ENCODE peak calls at places on chromosomes 3 and 15, in seven cellular contexts. One of them, this sample, is unnamed.

GRCh38 chr3:42670670-42671069 is 14.7 kb upstream of the KLHL40 start:
- DNase-seq in Calu3: no peak
- DNase-seq in stimulated activated CD8-positive, alpha-beta memory T cell treated with anti-CD3 and anti-CD28 coated beads, Interleukin-4, amount 100 ng/mL, for 4 hours: no peak
- DNase-seq in left colon: no peak
- DNase-seq in stimulated activated CD4-positive, alpha-beta T cell treated with anti-CD3 and anti-CD28 coated beads, Interleukin-15, amount 100 ng/mL, for 48 hours: no peak
- DNase-seq in GM04503: no peak
- DNase-seq in GM23248: peak
- DNase-seq in this sample: no peak

GRCh38 chr15:40511093-40511471 is 40.3 kb downstream of the CHST14 start:
- DNase-seq in Calu3: no peak
- DNase-seq in stimulated activated CD8-positive, alpha-beta memory T cell treated with anti-CD3 and anti-CD28 coated beads, Interleukin-4, amount 100 ng/mL, for 4 hours: no peak
- DNase-seq in left colon: peak
- DNase-seq in stimulated activated CD4-positive, alpha-beta T cell treated with anti-CD3 and anti-CD28 coated beads, Interleukin-15, amount 100 ng/mL, for 48 hours: no peak
- DNase-seq in GM04503: no peak
- DNase-seq in GM23248: no peak
- DNase-seq in this sample: no peak

GRCh38 chr3:32176989-32177701 is 61.3 kb upstream of the CMTM8 start:
- DNase-seq in Calu3: peak
- DNase-seq in stimulated activated CD8-positive, alpha-beta memory T cell treated with anti-CD3 and anti-CD28 coated beads, Interleukin-4, amount 100 ng/mL, for 4 hours: no peak
- DNase-seq in left colon: peak
- DNase-seq in stimulated activated CD4-positive, alpha-beta T cell treated with anti-CD3 and anti-CD28 coated beads, Interleukin-15, amount 100 ng/mL, for 48 hours: peak
- DNase-seq in GM04503: no peak
- DNase-seq in GM23248: peak
- DNase-seq in this sample: peak

GRCh38 chr3:145864336-145864735 is 296.6 kb downstream of the PLOD2 start:
- DNase-seq in Calu3: no peak
- DNase-seq in stimulated activated CD8-positive, alpha-beta memory T cell treated with anti-CD3 and anti-CD28 coated beads, Interleukin-4, amount 100 ng/mL, for 4 hours: no peak
- DNase-seq in left colon: no peak
- DNase-seq in stimulated activated CD4-positive, alpha-beta T cell treated with anti-CD3 and anti-CD28 coated beads, Interleukin-15, amount 100 ng/mL, for 48 hours: no peak
- DNase-seq in GM04503: no peak
- DNase-seq in GM23248: no peak
- DNase-seq in this sample: no peak

GRCh38 chr3:127742580-127742979 is 69.8 kb downstream of the ABTB1 start:
- DNase-seq in Calu3: no peak
- DNase-seq in stimulated activated CD8-positive, alpha-beta memory T cell treated with anti-CD3 and anti-CD28 coated beads, Interleukin-4, amount 100 ng/mL, for 4 hours: no peak
- DNase-seq in left colon: no peak
- DNase-seq in stimulated activated CD4-positive, alpha-beta T cell treated with anti-CD3 and anti-CD28 coated beads, Interleukin-15, amount 100 ng/mL, for 48 hours: no peak
- DNase-seq in GM04503: no peak
- DNase-seq in GM23248: no peak
- DNase-seq in this sample: no peak

GRCh38 chr3:103966749-103967148 is 1400.0 kb upstream of the ALCAM start:
- DNase-seq in Calu3: no peak
- DNase-seq in stimulated activated CD8-positive, alpha-beta memory T cell treated with anti-CD3 and anti-CD28 coated beads, Interleukin-4, amount 100 ng/mL, for 4 hours: no peak
- DNase-seq in left colon: no peak
- DNase-seq in stimulated activated CD4-positive, alpha-beta T cell treated with anti-CD3 and anti-CD28 coated beads, Interleukin-15, amount 100 ng/mL, for 48 hours: no peak
- DNase-seq in GM04503: no peak
- DNase-seq in GM23248: no peak
- DNase-seq in this sample: no peak

GRCh38 chr3:140014831-140015495 is 80.0 kb downstream of the CLSTN2 start:
- DNase-seq in Calu3: no peak
- DNase-seq in stimulated activated CD8-positive, alpha-beta memory T cell treated with anti-CD3 and anti-CD28 coated beads, Interleukin-4, amount 100 ng/mL, for 4 hours: no peak
- DNase-seq in left colon: no peak
- DNase-seq in stimulated activated CD4-positive, alpha-beta T cell treated with anti-CD3 and anti-CD28 coated beads, Interleukin-15, amount 100 ng/mL, for 48 hours: no peak
- DNase-seq in GM04503: no peak
- DNase-seq in GM23248: no peak
- DNase-seq in this sample: no peak

GRCh38 chr3:157088506-157089454 is 71.2 kb downstream of the CCNL1 start:
- DNase-seq in Calu3: peak
- DNase-seq in stimulated activated CD8-positive, alpha-beta memory T cell treated with anti-CD3 and anti-CD28 coated beads, Interleukin-4, amount 100 ng/mL, for 4 hours: peak
- DNase-seq in left colon: peak
- DNase-seq in stimulated activated CD4-positive, alpha-beta T cell treated with anti-CD3 and anti-CD28 coated beads, Interleukin-15, amount 100 ng/mL, for 48 hours: peak
- DNase-seq in GM04503: peak
- DNase-seq in GM23248: peak
- DNase-seq in this sample: peak

GRCh38 chr3:132783152-132783551 is 60.9 kb upstream of the NPHP3 start:
- DNase-seq in Calu3: no peak
- DNase-seq in stimulated activated CD8-positive, alpha-beta memory T cell treated with anti-CD3 and anti-CD28 coated beads, Interleukin-4, amount 100 ng/mL, for 4 hours: no peak
- DNase-seq in left colon: no peak
- DNase-seq in stimulated activated CD4-positive, alpha-beta T cell treated with anti-CD3 and anti-CD28 coated beads, Interleukin-15, amount 100 ng/mL, for 48 hours: no peak
- DNase-seq in GM04503: no peak
- DNase-seq in GM23248: peak
- DNase-seq in this sample: no peak

GRCh38 chr3:48655586-48655985 is 7.1 kb downstream of the CELSR3 start:
- DNase-seq in Calu3: no peak
- DNase-seq in stimulated activated CD8-positive, alpha-beta memory T cell treated with anti-CD3 and anti-CD28 coated beads, Interleukin-4, amount 100 ng/mL, for 4 hours: peak
- DNase-seq in left colon: peak
- DNase-seq in stimulated activated CD4-positive, alpha-beta T cell treated with anti-CD3 and anti-CD28 coated beads, Interleukin-15, amount 100 ng/mL, for 48 hours: peak
- DNase-seq in GM04503: no peak
- DNase-seq in GM23248: peak
- DNase-seq in this sample: no peak